ENCODE peak calls at places on chromosome 22, in five cellular contexts. G is astrocyte, K is PC-9, B is K562, H is fibroblast of lung. I is an unnamed sample.

GRCh38 chr22:47552024-47552423 is 789.6 kb downstream of the TBC1D22A start:
- DNase-seq in H (no peak), K (no peak), G (no peak), B (no peak), I (no peak)

GRCh38 chr22:46328797-46329196 is 6.7 kb upstream of the TRMU start:
- DNase-seq in B (no peak), G (no peak), K (no peak), H (no peak), I (no peak)

GRCh38 chr22:37818397-37819099 is 4.6 kb upstream of the GALR3 start:
- DNase-seq in G (peak; percentile 45), H (peak; percentile 64), B (no peak), K (no peak), I (peak; percentile 84)

GRCh38 chr22:45036154-45036553 is 26.3 kb upstream of the PHF21B start:
- DNase-seq in G (peak; percentile 46), B (no peak), K (no peak), H (peak; percentile 59), I (no peak)

GRCh38 chr22:49626361-49627216 is 201.1 kb downstream of the BRD1 start:
- DNase-seq in G (no peak), H (no peak), K (no peak), B (no peak), I (no peak)

GRCh38 chr22:27835446-27835845 is 33.9 kb upstream of the MN1 start:
- DNase-seq in K (no peak), G (peak; percentile 52), B (no peak), H (peak; percentile 60), I (peak; percentile 25)

GRCh38 chr22:29907753-29908515 is 25.0 kb downstream of the MTMR3 start:
- DNase-seq in B (peak; percentile 48), G (peak; percentile 97), H (peak; percentile 98), K (peak; percentile 98), I (peak; percentile 83)

GRCh38 chr22:48346311-48346710 is 1481.4 kb downstream of the BRD1 start:
- DNase-seq in H (no peak), B (no peak), G (no peak), K (no peak), I (no peak)

GRCh38 chr22:17980638-17981051 is 43.7 kb downstream of the MICAL3 start:
- DNase-seq in B (peak; percentile 90), G (no peak), H (no peak), K (no peak), I (peak; percentile 54)

GRCh38 chr22:39214383-39215069 is 30.3 kb downstream of the PDGFB start:
- DNase-seq in H (peak; percentile 67), G (peak; percentile 49), K (peak; percentile 99), B (no peak), I (peak; percentile 42)

DNA sequence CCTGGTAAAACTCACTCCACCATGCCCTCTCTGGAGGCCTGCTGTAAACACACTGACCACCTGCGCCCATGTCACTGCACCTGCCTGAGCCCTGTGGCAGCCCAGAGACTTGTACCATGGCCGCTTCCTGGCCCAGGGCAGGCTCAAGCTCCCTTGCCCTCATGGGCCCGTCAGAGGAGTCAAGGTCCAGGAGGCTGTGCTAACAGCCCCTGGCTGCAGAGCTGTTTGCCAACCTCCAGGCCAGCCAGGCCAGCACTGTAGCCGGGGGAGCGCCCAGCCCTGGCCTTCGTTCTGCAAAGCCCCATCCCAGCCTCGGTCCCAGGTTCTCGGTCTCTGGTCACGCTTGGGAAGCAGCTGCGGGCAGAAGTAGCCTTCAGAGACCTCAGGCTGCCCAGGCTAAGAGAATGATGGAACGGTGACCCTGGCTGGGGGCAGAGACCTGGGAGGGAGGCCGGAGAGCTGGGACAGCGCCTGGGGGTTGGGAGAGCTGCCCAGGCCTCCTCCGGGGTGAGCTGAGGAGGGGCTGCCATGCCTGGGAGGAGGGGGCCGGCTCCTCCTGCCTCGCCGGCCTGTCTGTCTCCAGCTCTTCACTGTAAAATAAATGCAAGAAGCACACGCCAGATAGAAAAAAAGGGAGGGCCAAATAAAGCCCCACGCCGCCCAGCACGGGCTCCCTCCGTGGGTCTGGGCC is 11.9 kb upstream of the TCF20 start:
- DNase-seq in H (no peak), K (no peak), B (no peak), G (no peak), I (no peak)
- H3K4me2 ChIP-seq in H (no peak overlapping the region), K (no peak overlapping the region), B (no peak overlapping the region), G (peak overlapping the region; percentile 84), I (no peak overlapping the region)

GRCh38 chr22:22201925-22202343 is 42.7 kb upstream of the VPREB1 start:
- DNase-seq in K (no peak), G (no peak), B (no peak), H (no peak), I (no peak)
- TF ChIP-seq EZH2 in K (no peak), G (no peak), B (no peak), H (no peak), I (no peak)

DNA sequence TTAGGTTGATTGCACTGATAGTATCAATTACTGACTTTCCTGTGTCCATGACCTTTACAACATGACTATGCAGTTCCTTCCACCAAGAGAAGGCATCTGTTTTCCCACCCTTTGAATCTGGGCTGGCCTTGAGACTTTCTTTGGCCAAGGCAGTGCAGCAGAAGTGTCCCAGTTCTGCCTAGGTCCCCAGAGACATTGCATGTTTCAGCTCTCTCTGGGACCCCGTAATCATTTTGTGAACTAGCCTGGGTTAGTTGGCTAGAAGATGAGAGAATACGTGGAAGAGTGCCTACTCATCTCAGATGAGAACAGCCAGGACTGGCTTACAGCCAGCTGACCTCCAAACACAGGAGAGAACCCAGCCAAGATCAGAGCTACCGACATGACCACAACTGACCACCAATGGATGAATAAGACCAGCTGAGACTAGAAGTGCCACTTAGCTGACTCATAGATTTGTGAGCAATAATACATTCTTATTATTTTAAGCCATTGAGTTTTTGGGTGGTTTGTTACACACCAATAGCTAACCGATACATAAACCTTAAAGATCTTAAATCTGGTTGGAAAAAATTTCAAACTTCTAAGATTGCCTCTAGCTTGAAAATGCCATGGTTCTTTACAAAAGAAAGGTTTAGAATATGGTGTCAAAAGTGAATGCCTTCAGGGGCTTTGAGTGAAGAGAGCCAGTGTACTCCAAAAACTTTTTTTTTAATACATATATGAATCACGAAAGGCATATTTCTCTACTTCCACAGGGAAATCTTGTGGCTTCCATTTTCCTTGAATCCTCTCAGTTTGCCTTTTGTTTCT is 145.2 kb downstream of the FBXO7 start:
- DNase-seq in K (peak; percentile 76), G (peak; percentile 89), H (peak; percentile 91), B (no peak), I (peak; percentile 86)
- H3K4me2 ChIP-seq in K (no peak overlapping the region), G (no peak overlapping the region), H (no peak overlapping the region), B (no peak overlapping the region), I (no peak overlapping the region)

GRCh38 chr22:43860831-43861230 is 1.5 kb downstream of the SULT4A1 start:
- DNase-seq in H (no peak), B (no peak), K (no peak), G (no peak), I (no peak)
- TF ChIP-seq EZH2 in H (no peak), B (no peak), K (no peak), G (no peak), I (no peak)

GRCh38 chr22:36204641-36205032 is 3.0 kb upstream of the APOL4 start:
- DNase-seq in B (no peak), H (no peak), G (no peak), K (no peak), I (no peak)
- H3K4me2 ChIP-seq in B (peak overlapping the region; percentile 21), H (no peak overlapping the region), G (no peak overlapping the region), K (no peak overlapping the region), I (no peak overlapping the region)